ENCODE peak calls at places on chromosome 5, in six cellular contexts. L is neuronal stem cell, A is mesendoderm, Q is mesenchymal stem cell, C is H9, Z is IMR-90. K is an unnamed sample.

GRCh38 chr5:14733661-14734060 is 69.1 kb downstream of the OTULIN start:
- DNase-seq in L (no peak), A (no peak), Q (no peak), C (no peak), Z (no peak), K (no peak)

GRCh38 chr5:163404364-163404763 is 33.0 kb upstream of the CCNG1 start:
- DNase-seq in L (no peak), A (no peak), Q (no peak), C (no peak), Z (no peak), K (no peak)

GRCh38 chr5:55384072-55384471 is 76.3 kb downstream of the MTREX start:
- DNase-seq in L (no peak), A (no peak), Q (no peak), C (no peak), Z (no peak), K (no peak)

GRCh38 chr5:150515446-150515845 is 7.5 kb downstream of the NDST1 start:
- DNase-seq in L (no peak), A (peak), Q (peak), C (no peak), Z (peak), K (no peak)

GRCh38 chr5:146027746-146028145 is 77.6 kb downstream of the PLAC8L1 start:
- DNase-seq in L (no peak), A (no peak), Q (no peak), C (no peak), Z (no peak), K (no peak)

GRCh38 chr5:121273818-121274433 is 577.8 kb upstream of the FTMT start:
- DNase-seq in L (no peak), A (peak), Q (peak), C (no peak), Z (peak), K (no peak)

GRCh38 chr5:88925692-88926490 is 42.9 kb upstream of the MEF2C start:
- DNase-seq in L (no peak), A (no peak), Q (peak), C (no peak), Z (peak), K (no peak)

GRCh38 chr5:58148366-58148765 is 311.5 kb downstream of the PLK2 start:
- DNase-seq in L (no peak), A (no peak), Q (no peak), C (no peak), Z (no peak), K (no peak)

GRCh38 chr5:115599502-115599901 is 2.8 kb downstream of the TICAM2 start:
- DNase-seq in L (no peak), A (no peak), Q (peak), C (no peak), Z (peak), K (peak)

GRCh38 chr5:128532776-128533175 is 5.3 kb downstream of the FBN2 start:
- DNase-seq in L (no peak), A (no peak), Q (no peak), C (no peak), Z (no peak), K (no peak)

GRCh38 chr5:79236364-79236969 is 536 bp downstream of the JMY start:
- DNase-seq in L (peak), A (peak), Q (peak), C (no peak), Z (peak), K (peak)

GRCh38 chr5:169222934-169223594 is 77.9 kb downstream of the SLIT3 start:
- DNase-seq in L (no peak), A (no peak), Q (no peak), C (no peak), Z (no peak), K (no peak)

GRCh38 chr5:15008476-15008875 is 136.9 kb upstream of the ANKH start:
- DNase-seq in L (no peak), A (peak), Q (peak), C (peak), Z (peak), K (peak)

GRCh38 chr5:174247239-174247638 is 201.7 kb downstream of the NSG2 start:
- DNase-seq in L (no peak), A (no peak), Q (no peak), C (no peak), Z (no peak), K (no peak)

GRCh38 chr5:100505984-100506670 is 29.0 kb upstream of the FAM174A start:
- DNase-seq in L (no peak), A (no peak), Q (peak), C (no peak), Z (peak), K (no peak)

GRCh38 chr5:10513501-10514442 is 50.1 kb upstream of the ANKRD33B start:
- DNase-seq in L (no peak), A (peak), Q (peak), C (peak), Z (peak), K (peak)

GRCh38 chr5:101018299-101018698 is 115.2 kb upstream of the ST8SIA4 start:
- DNase-seq in L (no peak), A (no peak), Q (no peak), C (no peak), Z (no peak), K (no peak)

GRCh38 chr5:10243660-10244240 is 5.9 kb downstream of the ATPSCKMT start:
- DNase-seq in L (no peak), A (no peak), Q (no peak), C (no peak), Z (no peak), K (peak)

GRCh38 chr5:148469446-148470062 is 85.8 kb downstream of the FBXO38 start:
- DNase-seq in L (no peak), A (peak), Q (peak), C (no peak), Z (peak), K (no peak)

GRCh38 chr5:81774359-81774758 is 23.5 kb upstream of the SSBP2 start:
- DNase-seq in L (no peak), A (no peak), Q (no peak), C (no peak), Z (no peak), K (no peak)

GRCh38 chr5:136004436-136004835 is 24.4 kb upstream of the TGFBI start:
- DNase-seq in L (no peak), A (no peak), Q (peak), C (no peak), Z (peak), K (no peak)

GRCh38 chr5:19240150-19240549 is 747.9 kb downstream of the CDH18 start:
- DNase-seq in L (no peak), A (peak), Q (peak), C (no peak), Z (no peak), K (peak)

GRCh38 chr5:65198777-65199120 is 283.0 kb downstream of the ADAMTS6 start:
- DNase-seq in L (no peak), A (peak), Q (peak), C (no peak), Z (peak), K (peak)

GRCh38 chr5:154249786-154250185 is 59.3 kb downstream of the GALNT10 start:
- DNase-seq in L (no peak), A (no peak), Q (no peak), C (no peak), Z (no peak), K (no peak)

GRCh38 chr5:135230326-135230925 is 168.6 kb downstream of the MACROH2A1 start:
- DNase-seq in L (no peak), A (no peak), Q (peak), C (no peak), Z (peak), K (no peak)

GRCh38 chr5:169029661-169030274 is 271.2 kb downstream of the SLIT3 start:
- DNase-seq in L (no peak), A (peak), Q (no peak), C (no peak), Z (no peak), K (no peak)

GRCh38 chr5:113705657-113706056 is 192.2 kb downstream of the YTHDC2 start:
- DNase-seq in L (no peak), A (no peak), Q (no peak), C (no peak), Z (no peak), K (no peak)

GRCh38 chr5:78586251-78586650 is 62.3 kb downstream of the LHFPL2 start:
- DNase-seq in L (no peak), A (no peak), Q (peak), C (no peak), Z (peak), K (peak)

GRCh38 chr5:31375999-31376720 is 155.7 kb downstream of the DROSHA start:
- DNase-seq in L (no peak), A (no peak), Q (no peak), C (no peak), Z (no peak), K (no peak)

GRCh38 chr5:38515081-38515480 is 41.4 kb downstream of the LIFR start:
- DNase-seq in L (no peak), A (no peak), Q (no peak), C (no peak), Z (no peak), K (no peak)

GRCh38 chr5:39157679-39158078 is 61.7 kb downstream of the FYB1 start:
- DNase-seq in L (no peak), A (no peak), Q (no peak), C (no peak), Z (no peak), K (no peak)

GRCh38 chr5:39072915-39073758 is 1.1 kb downstream of the RICTOR start:
- DNase-seq in L (peak), A (peak), Q (peak), C (peak), Z (peak), K (peak)

GRCh38 chr5:32278403-32278802 is 34.3 kb downstream of the MTMR12 start:
- DNase-seq in L (no peak), A (no peak), Q (peak), C (no peak), Z (peak), K (no peak)

GRCh38 chr5:180825768-180826525 is 23.3 kb upstream of the MGAT1 start:
- DNase-seq in L (no peak), A (no peak), Q (peak), C (no peak), Z (peak), K (peak)

GRCh38 chr5:180830253-180831138 is 27.9 kb upstream of the MGAT1 start:
- DNase-seq in L (no peak), A (peak), Q (no peak), C (peak), Z (peak), K (peak)

GRCh38 chr5:180829711-180830110 is 27.1 kb upstream of the MGAT1 start:
- DNase-seq in L (no peak), A (no peak), Q (no peak), C (no peak), Z (no peak), K (no peak)

GRCh38 chr5:180832638-180833068 is 28.4 kb downstream of the ZFP62 start:
- DNase-seq in L (no peak), A (no peak), Q (no peak), C (no peak), Z (no peak), K (no peak)

GRCh38 chr5:180831139-180832080 is 28.8 kb upstream of the MGAT1 start:
- DNase-seq in L (peak), A (peak), Q (peak), C (peak), Z (peak), K (peak)
- H2BK5ac ChIP-seq in L (peak), A (no peak), Q (peak), C (no peak), Z (peak), K (peak)

DNA sequence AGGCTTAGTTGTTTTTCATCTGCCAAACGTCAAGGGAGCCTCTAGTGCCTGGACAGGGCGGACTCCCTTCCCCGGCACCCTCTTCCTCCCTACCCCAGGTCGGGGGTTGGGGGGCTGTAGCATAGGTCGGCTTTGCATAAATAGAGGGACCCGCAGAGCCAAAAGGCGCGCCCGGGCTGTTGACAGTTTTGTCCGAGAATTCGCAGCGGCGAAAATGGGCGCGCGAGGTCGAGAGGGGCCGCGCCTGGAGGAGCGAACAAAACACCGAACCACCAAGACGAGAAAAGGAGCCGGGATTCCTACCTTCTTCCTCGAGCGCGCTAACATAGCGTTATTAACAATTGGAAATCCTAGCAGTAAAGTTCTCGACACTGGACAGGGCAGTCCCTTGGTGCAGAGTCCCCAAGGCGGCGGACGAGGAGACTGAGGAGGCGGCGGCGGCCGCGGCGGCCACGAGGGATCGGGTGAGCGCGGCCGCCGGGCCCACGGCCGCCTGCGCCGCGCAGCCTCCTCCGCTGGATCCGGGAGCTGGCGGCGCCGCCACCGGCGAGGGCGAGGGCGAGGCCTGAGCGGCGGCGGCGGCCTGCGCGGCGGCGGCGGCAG is 1.8 kb downstream of the FOXD1 start:
- DNase-seq in L (no peak), A (peak), Q (peak), C (no peak), Z (no peak), K (peak)
- H3K9ac ChIP-seq in L (no peak), A (peak), Q (peak), C (no peak), Z (peak), K (no peak)

DNA sequence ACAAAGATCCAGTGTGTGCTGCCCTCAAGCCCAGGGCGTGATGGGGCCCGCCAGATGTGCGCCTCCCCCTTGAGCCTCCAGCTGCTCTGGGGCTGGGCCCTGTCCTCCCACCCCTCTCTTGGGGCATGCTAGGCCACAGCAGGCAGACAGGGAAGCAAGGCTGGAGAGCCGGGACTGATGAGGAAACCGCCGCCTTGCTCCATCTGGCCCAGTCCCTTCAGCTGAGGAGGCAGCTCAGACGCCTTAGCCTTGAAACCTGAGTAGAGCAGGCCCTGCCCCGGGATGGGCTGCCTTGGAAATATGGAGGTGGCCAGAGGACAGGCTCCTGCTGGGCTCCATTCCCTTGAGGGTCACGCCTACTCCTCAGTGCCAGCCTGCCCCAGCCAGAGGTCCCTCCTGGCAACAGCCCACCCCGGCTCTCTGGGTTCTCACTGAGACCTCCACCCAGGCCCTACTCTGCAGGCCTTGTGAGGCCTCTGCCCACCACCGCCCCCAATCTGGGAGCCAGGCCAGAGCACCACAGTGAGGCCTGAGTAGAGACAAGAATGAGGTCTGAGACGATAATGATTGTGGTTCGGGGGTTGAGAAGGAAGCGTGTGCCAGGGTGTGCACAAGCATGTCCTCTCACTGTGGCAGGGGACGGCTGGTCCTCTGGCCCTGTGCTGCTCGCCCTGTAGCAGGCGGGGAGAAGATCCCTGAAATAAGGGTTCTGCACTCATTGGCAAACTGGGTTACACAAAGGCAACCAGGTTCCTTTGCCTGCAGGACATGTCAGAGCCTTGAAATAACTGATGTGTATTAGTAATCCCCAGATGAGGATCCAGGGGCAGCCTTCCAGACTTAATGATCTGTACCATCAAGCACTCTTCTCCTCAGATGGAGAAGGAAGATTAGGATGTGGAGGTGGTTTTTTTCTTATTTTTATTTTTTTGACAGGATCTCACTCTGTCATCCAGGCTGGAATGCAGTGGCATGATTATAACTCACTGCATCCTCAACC is 30.9 kb downstream of the CXXC5 start:
- DNase-seq in L (no peak), A (no peak), Q (no peak), C (no peak), Z (no peak), K (no peak)
- H2BK5ac ChIP-seq in L (peak), A (no peak), Q (no peak), C (no peak), Z (no peak), K (no peak)

GRCh38 chr5:95841914-95842812 is 19.6 kb upstream of the GLRX start:
- DNase-seq in L (no peak), A (no peak), Q (peak), C (no peak), Z (peak), K (peak)

GRCh38 chr5:95842955-95843544 is 20.5 kb upstream of the GLRX start:
- DNase-seq in L (no peak), A (peak), Q (peak), C (peak), Z (peak), K (peak)

GRCh38 chr5:95845401-95845800 is 22.9 kb upstream of the GLRX start:
- DNase-seq in L (no peak), A (peak), Q (no peak), C (no peak), Z (no peak), K (no peak)

GRCh38 chr5:95840969-95841368 is 18.4 kb upstream of the GLRX start:
- DNase-seq in L (no peak), A (no peak), Q (no peak), C (no peak), Z (no peak), K (no peak)

GRCh38 chr5:95843733-95844223 is 21.3 kb upstream of the GLRX start:
- DNase-seq in L (no peak), A (no peak), Q (peak), C (no peak), Z (no peak), K (peak)
- H3K9ac ChIP-seq in L (no peak), A (no peak), Q (peak), C (no peak), Z (no peak), K (no peak)

GRCh38 chr5:133919148-133920136 is 49.0 kb downstream of the C5orf15 start:
- DNase-seq in L (no peak), A (no peak), Q (no peak), C (no peak), Z (no peak), K (no peak)
- H2BK5ac ChIP-seq in L (no peak), A (no peak), Q (no peak), C (no peak), Z (no peak), K (no peak)

K was measured in trophoblast cell.